ENCODE peak calls at places on chromosomes 13 and 19, in ten cellular contexts. T is fibroblast of pulmonary artery, S is cardiac fibroblast, J is GM12865, E is tibial artery, L is mucosa of descending colon, U is endothelial cell of umbilical vein, Z is Caco-2, H is IMR-90, V is AG04450. Q is an unnamed sample.

GRCh38 chr19:51501594-51502263 is at the start of gene SIGLEC12:
- DNase-seq in T (no peak), S (no peak), J (peak; percentile 9), E (no peak), L (peak; percentile 24), U (no peak), Z (no peak), H (no peak), V (no peak), Q (peak; percentile 10)

GRCh38 chr19:34253711-34254551 is 423 bp upstream of the GARRE1 start:
- DNase-seq in T (no peak), S (no peak), J (peak; percentile 39), E (peak; percentile 92), L (peak; percentile 94), U (peak; percentile 60), Z (peak; percentile 94), H (peak; percentile 47), V (no peak), Q (peak; percentile 78)

GRCh38 chr19:21839966-21840365 is 4.0 kb upstream of the ZNF43 start:
- DNase-seq in T (no peak), S (no peak), J (no peak), E (no peak), L (no peak), U (no peak), Z (no peak), H (no peak), V (no peak), Q (no peak)

GRCh38 chr19:8396563-8397203 is 6.5 kb downstream of the RAB11B start:
- DNase-seq in T (peak; percentile 69), S (peak; percentile 66), J (peak; percentile 69), E (no peak), L (peak; percentile 68), U (peak; percentile 74), Z (peak; percentile 62), H (peak; percentile 39), V (no peak), Q (no peak)

GRCh38 chr19:52227196-52227940 is 37.5 kb downstream of the PPP2R1A start:
- DNase-seq in T (no peak), S (no peak), J (no peak), E (no peak), L (no peak), U (no peak), Z (no peak), H (no peak), V (no peak), Q (no peak)

GRCh38 chr13:94198666-94199065 is 280.8 kb downstream of the DCT start:
- DNase-seq in T (peak; percentile 31), S (peak; percentile 12), J (no peak), E (no peak), L (no peak), U (no peak), Z (no peak), H (no peak), V (no peak), Q (no peak)

GRCh38 chr13:30739646-30740642 is 4.6 kb downstream of the ALOX5AP start:
- DNase-seq in T (peak; percentile 92), S (peak; percentile 83), J (peak; percentile 90), E (no peak), L (no peak), U (peak; percentile 64), Z (peak; percentile 14), H (peak; percentile 95), V (peak; percentile 86), Q (no peak)

GRCh38 chr13:27269114-27269665 is 1.4 kb upstream of the RASL11A start:
- DNase-seq in T (no peak), S (no peak), J (no peak), E (no peak), L (no peak), U (no peak), Z (no peak), H (peak; percentile 28), V (no peak), Q (no peak)

GRCh38 chr13:32850311-32851052 is 165.7 kb upstream of the KL start:
- DNase-seq in T (no peak), S (no peak), J (no peak), E (no peak), L (peak; percentile 6), U (no peak), Z (no peak), H (no peak), V (no peak), Q (no peak)

GRCh38 chr13:73776137-73776785 is 357.9 kb downstream of the KLF12 start:
- DNase-seq in T (no peak), S (no peak), J (no peak), E (no peak), L (no peak), U (peak; percentile 17), Z (no peak), H (peak; percentile 12), V (no peak), Q (no peak)

GRCh38 chr19:28884786-28885476 is 328.0 kb downstream of the UQCRFS1 start:
- DNase-seq in T (no peak), S (no peak), J (no peak), E (no peak), L (no peak), U (no peak), Z (no peak), H (no peak), V (no peak), Q (no peak)

GRCh38 chr13:90445179-90445578 is 902.3 kb upstream of the MIR17HG start:
- DNase-seq in T (peak; percentile 95), S (peak; percentile 96), J (no peak), E (no peak), L (no peak), U (peak; percentile 61), Z (peak; percentile 53), H (peak; percentile 90), V (peak; percentile 79), Q (no peak)

GRCh38 chr13:57825066-57825465 is 193.5 kb downstream of the PCDH17 start:
- DNase-seq in T (no peak), S (no peak), J (no peak), E (no peak), L (no peak), U (no peak), Z (no peak), H (no peak), V (no peak), Q (no peak)

GRCh38 chr13:109476001-109476400 is 310.4 kb downstream of the IRS2 start:
- DNase-seq in T (no peak), S (no peak), J (no peak), E (no peak), L (no peak), U (no peak), Z (no peak), H (no peak), V (no peak), Q (no peak)

GRCh38 chr19:3570619-3571018 is 2.1 kb upstream of the HMG20B start:
- DNase-seq in T (no peak), S (no peak), J (no peak), E (no peak), L (no peak), U (no peak), Z (no peak), H (no peak), V (no peak), Q (no peak)

GRCh38 chr13:111423168-111423785 is 102.8 kb downstream of the TEX29 start:
- DNase-seq in T (no peak), S (no peak), J (no peak), E (no peak), L (no peak), U (no peak), Z (no peak), H (no peak), V (no peak), Q (no peak)

GRCh38 chr13:35874704-35875103 is 256.5 kb downstream of the DCLK1 start:
- DNase-seq in T (no peak), S (no peak), J (no peak), E (no peak), L (no peak), U (no peak), Z (no peak), H (no peak), V (no peak), Q (no peak)

GRCh38 chr19:39936020-39936419 is 1.6 kb upstream of the FCGBP start:
- DNase-seq in T (no peak), S (no peak), J (no peak), E (no peak), L (peak; percentile 54), U (no peak), Z (no peak), H (no peak), V (no peak), Q (no peak)

DNA sequence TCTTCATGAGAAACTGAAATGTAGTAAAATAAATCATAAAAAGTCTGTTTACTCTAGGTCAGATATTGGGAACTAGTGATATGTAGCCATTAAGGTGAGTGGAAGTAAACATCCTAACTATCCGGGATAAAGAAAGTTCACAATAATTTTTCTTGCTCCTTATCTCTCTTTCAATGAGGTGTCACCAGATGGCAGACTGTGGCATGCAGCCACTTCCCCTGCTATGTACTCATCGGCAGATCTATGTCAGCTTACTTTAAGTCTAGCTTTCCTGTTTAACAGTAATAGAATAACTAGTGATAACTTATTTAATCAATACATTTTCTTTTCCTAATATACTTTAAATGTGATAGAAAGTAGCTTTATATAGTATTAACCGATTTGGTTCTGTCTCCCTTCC is 181.9 kb downstream of the NDFIP2 start:
- DNase-seq in T (no peak), S (no peak), J (no peak), E (no peak), L (peak; percentile 46), U (peak; percentile 42), Z (no peak), H (no peak), V (no peak), Q (no peak)
- TF ChIP-seq CTCF in T (no peak), S (no peak), J (no peak), E (no peak), L (no peak), U (no peak), Z (peak; percentile 19), H (no peak), V (no peak), Q (no peak)

GRCh38 chr19:12773571-12773970 is 1.8 kb downstream of the HOOK2 start:
- DNase-seq in T (peak; percentile 40), S (peak; percentile 47), J (no peak), E (no peak), L (no peak), U (no peak), Z (no peak), H (peak; percentile 35), V (no peak), Q (no peak)
- TF ChIP-seq CTCF in T (peak; percentile 42), S (peak; percentile 41), J (peak; percentile 15), E (no peak), L (no peak), U (no peak), Z (no peak), H (peak; percentile 39), V (peak; percentile 57), Q (no peak)

GRCh38 chr13:59477011-59477410 is 686.7 kb downstream of the DIAPH3 start:
- DNase-seq in T (no peak), S (peak; percentile 28), J (peak; percentile 7), E (no peak), L (no peak), U (peak; percentile 41), Z (peak; percentile 11), H (no peak), V (no peak), Q (no peak)
- TF ChIP-seq CTCF in T (peak; percentile 49), S (peak; percentile 60), J (peak; percentile 46), E (no peak), L (no peak), U (peak; percentile 59), Z (peak; percentile 54), H (peak; percentile 26), V (peak; percentile 26), Q (no peak)

DNA sequence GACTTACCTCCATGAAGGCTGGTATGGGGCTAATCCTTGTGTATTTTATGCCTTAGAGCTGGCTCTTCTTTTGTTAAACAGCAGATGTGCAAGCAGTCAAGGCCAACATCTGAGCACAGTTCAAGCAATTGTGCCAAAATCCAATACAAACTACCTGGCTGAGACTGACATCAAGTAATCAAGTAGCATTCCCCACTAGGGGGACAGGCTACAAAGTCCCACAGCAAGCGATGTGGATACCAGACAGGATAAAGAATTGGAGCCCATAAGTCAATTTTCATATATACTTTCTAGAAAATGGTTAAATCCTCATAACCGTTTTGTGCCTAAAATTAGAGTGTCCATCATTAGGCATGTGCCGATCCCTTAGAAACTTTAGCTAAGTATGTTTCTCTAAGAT is 675.8 kb downstream of the DIAPH3 start:
- DNase-seq in T (no peak), S (no peak), J (no peak), E (no peak), L (no peak), U (no peak), Z (peak; percentile 22), H (no peak), V (no peak), Q (no peak)
- TF ChIP-seq CTCF in T (no peak), S (peak; percentile 4), J (no peak), E (no peak), L (no peak), U (no peak), Z (peak; percentile 37), H (no peak), V (peak; percentile 28), Q (no peak)